ENCODE peak calls at places on chromosomes 16 and 17, in seven cellular contexts. K is stimulated activated CD4-positive, alpha-beta T cell treated with anti-CD3 and anti-CD28 coated beads, Interleukin-1b, Interleukin-23, amount 100 ng/mL, for 1 hour; B is NCI-H774; Y is left ventricle myocardium inferior; N is SHP77; S is brain pericyte; L is activated CD4-positive, alpha-beta T cell treated with anti-CD3 and anti-CD28 coated beads for 24 hours. V is an unnamed sample.

GRCh38 chr16:68784226-68784625 is 47.1 kb downstream of the CDH1 start:
- DNase-seq in K (no peak), B (no peak), Y (no peak), N (no peak), S (no peak), L (no peak), V (no peak)

GRCh38 chr17:64028874-64029464 is 8.5 kb upstream of the ICAM2 start:
- DNase-seq in K (peak; percentile 57), B (peak; percentile 61), Y (peak; percentile 42), N (peak; percentile 22), S (no peak), L (peak; percentile 59), V (peak; percentile 59)

GRCh38 chr16:27920391-27920891 is 143.1 kb downstream of the GSG1L start:
- DNase-seq in K (no peak), B (peak; percentile 3), Y (no peak), N (peak; percentile 49), S (no peak), L (no peak), V (no peak)

GRCh38 chr16:56911771-56912541 is 20.0 kb upstream of the HERPUD1 start:
- DNase-seq in K (no peak), B (no peak), Y (peak; percentile 23), N (no peak), S (no peak), L (no peak), V (peak; percentile 74)

GRCh38 chr16:81558444-81559175 is 114.0 kb downstream of the CMIP start:
- DNase-seq in K (no peak), B (peak; percentile 18), Y (no peak), N (no peak), S (no peak), L (no peak), V (no peak)

GRCh38 chr17:82216301-82217119 is 3.9 kb upstream of the CCDC57 start:
- DNase-seq in K (no peak), B (no peak), Y (peak; percentile 66), N (no peak), S (no peak), L (no peak), V (peak; percentile 67)

GRCh38 chr16:56662357-56663354 is 4.9 kb downstream of the MT1F start:
- DNase-seq in K (no peak), B (no peak), Y (no peak), N (no peak), S (no peak), L (no peak), V (no peak)

GRCh38 chr16:55495616-55496289 is 13.1 kb upstream of the LPCAT2 start:
- DNase-seq in K (no peak), B (no peak), Y (no peak), N (no peak), S (no peak), L (no peak), V (no peak)

GRCh38 chr17:43701318-43701743 is 39.6 kb upstream of the MEOX1 start:
- DNase-seq in K (no peak), B (no peak), Y (no peak), N (no peak), S (no peak), L (no peak), V (no peak)

GRCh38 chr17:20206591-20206990 is 197.4 kb downstream of the SPECC1 start:
- DNase-seq in K (no peak), B (no peak), Y (no peak), N (no peak), S (no peak), L (no peak), V (no peak)

GRCh38 chr17:82876149-82876548 is 36.3 kb upstream of the ZNF750 start:
- DNase-seq in K (no peak), B (no peak), Y (no peak), N (no peak), S (no peak), L (no peak), V (peak; percentile 34)

V was measured in right cardiac atrium.